ENCODE peak calls at places on chromosome 5, in eight cellular contexts. N is Caco-2, S is GM06990, V is AG09319, W is astrocyte of the spinal cord, M is brain microvascular endothelial cell, R is ovary, B is BE2C. D is an unnamed sample.

GRCh38 chr5:98499892-98500291 is 273.6 kb upstream of the RGMB start:
- DNase-seq in S (no peak), N (no peak), R (no peak), B (no peak), W (no peak), V (no peak), M (no peak), D (no peak)

GRCh38 chr5:96318569-96319100 is 114.4 kb downstream of the PCSK1 start:
- DNase-seq in M (no peak), S (no peak), R (no peak), V (no peak), W (no peak), B (no peak), N (no peak), D (no peak)

GRCh38 chr5:21688655-21689054 is 1164.5 kb downstream of the CDH12 start:
- DNase-seq in M (no peak), V (no peak), N (no peak), R (no peak), B (no peak), S (no peak), W (no peak), D (no peak)

GRCh38 chr5:59547731-59548130 is 345.8 kb downstream of the PDE4D start:
- DNase-seq in B (no peak), W (no peak), R (no peak), M (peak), N (no peak), S (no peak), V (no peak), D (no peak)

GRCh38 chr5:130652178-130652577 is 512.9 kb downstream of the HINT1 start:
- DNase-seq in V (no peak), S (no peak), B (no peak), M (peak), W (peak), N (no peak), R (no peak), D (no peak)

GRCh38 chr5:3237276-3237868 is 358.3 kb upstream of the IRX1 start:
- DNase-seq in B (no peak), V (no peak), W (no peak), M (no peak), N (no peak), R (no peak), S (no peak), D (no peak)

GRCh38 chr5:116465411-116465810 is 109.2 kb downstream of the SEMA6A start:
- DNase-seq in W (no peak), B (no peak), N (no peak), M (no peak), S (no peak), R (no peak), V (no peak), D (no peak)

GRCh38 chr5:41858890-41859289 is 11.3 kb downstream of the OXCT1 start:
- DNase-seq in N (no peak), W (no peak), R (no peak), M (no peak), V (no peak), B (no peak), S (no peak), D (no peak)

GRCh38 chr5:45162974-45163373 is 354.2 kb downstream of the MRPS30 start:
- DNase-seq in M (no peak), R (no peak), V (no peak), S (no peak), W (no peak), B (peak), N (no peak), D (no peak)

GRCh38 chr5:172758077-172758835 is 12.7 kb downstream of the DUSP1 start:
- DNase-seq in V (peak), N (no peak), M (peak), B (no peak), W (peak), S (no peak), R (no peak), D (peak)

GRCh38 chr5:180101451-180102105 is 30.0 kb upstream of the RNF130 start:
- DNase-seq in S (no peak), W (no peak), N (no peak), V (no peak), M (no peak), B (no peak), R (no peak), D (no peak)

GRCh38 chr5:45277860-45278259 is 418.3 kb downstream of the HCN1 start:
- DNase-seq in R (no peak), W (no peak), S (no peak), M (no peak), B (no peak), N (no peak), V (no peak), D (no peak)

GRCh38 chr5:112420111-112420864 is 1.2 kb upstream of the EPB41L4A start:
- DNase-seq in S (peak), B (peak), W (peak), N (peak), M (peak), V (no peak), R (peak), D (peak)

GRCh38 chr5:147216552-147217154 is 18.2 kb upstream of the STK32A start:
- DNase-seq in N (peak), S (no peak), V (no peak), W (peak), B (no peak), R (no peak), M (no peak), D (no peak)

GRCh38 chr5:143347698-143348344 is 55.7 kb downstream of the NR3C1 start:
- DNase-seq in M (no peak), S (no peak), W (no peak), R (no peak), B (no peak), V (no peak), N (no peak), D (no peak)

GRCh38 chr5:103258957-103259704 is 568 bp downstream of the MACIR start:
- DNase-seq in S (peak), M (peak), B (peak), V (no peak), W (peak), N (peak), R (peak), D (peak)

GRCh38 chr5:113162770-113163169 is 186.2 kb downstream of the DCP2 start:
- DNase-seq in R (no peak), N (no peak), B (no peak), M (no peak), S (no peak), V (no peak), W (peak), D (peak)

GRCh38 chr5:72443883-72444282 is 63.3 kb downstream of the ZNF366 start:
- DNase-seq in M (no peak), B (no peak), V (no peak), R (no peak), N (no peak), W (no peak), S (no peak), D (no peak)

GRCh38 chr5:40227366-40227765 is 452.3 kb upstream of the PTGER4 start:
- DNase-seq in V (no peak), S (no peak), B (no peak), M (no peak), W (peak), N (no peak), R (no peak), D (no peak)

GRCh38 chr5:59496524-59497134 is 396.9 kb downstream of the PDE4D start:
- DNase-seq in B (peak), V (no peak), S (peak), N (peak), M (no peak), W (no peak), R (no peak), D (peak)

GRCh38 chr5:172356047-172356446 is 72.5 kb upstream of the UBTD2 start:
- DNase-seq in R (no peak), S (no peak), N (no peak), V (no peak), W (no peak), B (no peak), M (no peak), D (no peak)

GRCh38 chr5:126368239-126368812 is 54.9 kb upstream of the GRAMD2B start:
- DNase-seq in B (no peak), N (peak), V (no peak), S (no peak), M (no peak), R (no peak), W (no peak), D (peak)

GRCh38 chr5:54273715-54274114 is 36.7 kb downstream of the ARL15 start:
- DNase-seq in S (no peak), W (no peak), M (no peak), R (no peak), N (peak), B (no peak), V (no peak), D (no peak)

GRCh38 chr5:61010759-61011460 is 65.9 kb downstream of the NDUFAF2 start:
- DNase-seq in R (no peak), W (no peak), M (no peak), V (no peak), N (peak), B (no peak), S (no peak), D (no peak)

GRCh38 chr5:95124101-95124500 is 160.8 kb downstream of the MCTP1 start:
- DNase-seq in M (no peak), W (no peak), N (no peak), B (no peak), R (no peak), S (no peak), V (no peak), D (no peak)
- TF ChIP-seq CTCF in M (no peak), W (no peak), N (no peak), B (no peak), R (no peak), S (no peak), V (no peak), D (no peak)

GRCh38 chr5:104755806-104756205 is 1193.2 kb upstream of the NUDT12 start:
- DNase-seq in R (no peak), V (no peak), S (no peak), B (no peak), W (no peak), N (no peak), M (no peak), D (no peak)

GRCh38 chr5:104754311-104754995 is 1191.9 kb upstream of the NUDT12 start:
- DNase-seq in B (no peak), V (no peak), N (no peak), S (no peak), W (no peak), M (no peak), R (no peak), D (no peak)

GRCh38 chr5:104751969-104752368 is 1189.4 kb upstream of the NUDT12 start:
- DNase-seq in R (no peak), W (no peak), V (no peak), B (no peak), M (peak), N (no peak), S (no peak), D (no peak)

GRCh38 chr5:104763163-104763562 is 1200.6 kb upstream of the NUDT12 start:
- DNase-seq in N (no peak), B (no peak), M (no peak), V (no peak), S (no peak), W (no peak), R (no peak), D (no peak)

GRCh38 chr5:104757915-104758314 is 1195.3 kb upstream of the NUDT12 start:
- DNase-seq in R (no peak), V (no peak), S (no peak), W (no peak), N (no peak), B (no peak), M (no peak), D (no peak)
- TF ChIP-seq CTCF in R (no peak), V (no peak), S (no peak), W (no peak), N (no peak), B (no peak), M (no peak), D (no peak)

GRCh38 chr5:133736512-133736911 is 124.2 kb upstream of the FSTL4 start:
- DNase-seq in M (no peak), R (no peak), B (no peak), W (no peak), S (no peak), N (no peak), V (no peak), D (no peak)
- TF ChIP-seq CTCF in M (no peak), R (no peak), B (no peak), W (no peak), S (no peak), N (no peak), V (no peak), D (no peak)

DNA sequence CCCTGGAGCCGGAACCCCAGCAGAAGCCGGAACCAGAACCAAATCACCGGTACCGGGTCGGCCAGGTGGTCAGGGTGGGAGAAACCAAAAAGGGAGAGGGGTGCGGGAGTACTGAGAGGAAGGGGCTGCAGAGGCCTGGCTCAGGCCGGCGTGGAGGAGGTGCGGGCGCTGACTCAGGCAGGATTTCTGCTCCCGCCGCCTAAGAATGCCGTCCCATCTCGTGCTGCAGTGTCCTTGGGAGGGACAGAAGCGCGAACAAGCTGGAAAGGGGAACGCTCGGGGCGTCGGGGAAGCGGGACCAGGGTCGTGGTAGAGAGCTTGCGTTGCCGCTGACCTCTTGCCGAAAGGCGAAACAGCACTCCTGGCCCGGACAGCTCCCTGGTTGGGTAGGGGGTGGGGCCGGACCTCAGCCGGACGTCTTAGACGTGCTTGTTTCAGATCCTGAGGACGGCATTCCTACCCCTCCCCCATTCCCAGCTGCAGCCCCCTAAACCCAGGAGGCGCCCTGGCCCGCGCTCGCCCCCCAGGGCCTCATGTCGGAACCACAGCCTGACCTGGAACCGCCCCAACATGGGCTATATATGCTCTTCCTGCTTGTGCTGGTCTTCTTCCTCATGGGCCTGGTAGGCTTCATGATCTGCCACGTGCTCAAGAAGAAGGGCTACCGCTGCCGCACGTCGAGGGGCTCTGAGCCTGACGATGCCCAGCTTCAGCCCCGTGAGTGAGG is 1.1 kb downstream of the RELL2 start:
- DNase-seq in V (no peak), W (peak), M (peak), R (peak), B (peak), N (peak), S (peak), D (peak)
- TF ChIP-seq CTCF in V (peak), W (peak), M (peak), R (no peak), B (peak), N (peak), S (peak), D (peak)

DNA sequence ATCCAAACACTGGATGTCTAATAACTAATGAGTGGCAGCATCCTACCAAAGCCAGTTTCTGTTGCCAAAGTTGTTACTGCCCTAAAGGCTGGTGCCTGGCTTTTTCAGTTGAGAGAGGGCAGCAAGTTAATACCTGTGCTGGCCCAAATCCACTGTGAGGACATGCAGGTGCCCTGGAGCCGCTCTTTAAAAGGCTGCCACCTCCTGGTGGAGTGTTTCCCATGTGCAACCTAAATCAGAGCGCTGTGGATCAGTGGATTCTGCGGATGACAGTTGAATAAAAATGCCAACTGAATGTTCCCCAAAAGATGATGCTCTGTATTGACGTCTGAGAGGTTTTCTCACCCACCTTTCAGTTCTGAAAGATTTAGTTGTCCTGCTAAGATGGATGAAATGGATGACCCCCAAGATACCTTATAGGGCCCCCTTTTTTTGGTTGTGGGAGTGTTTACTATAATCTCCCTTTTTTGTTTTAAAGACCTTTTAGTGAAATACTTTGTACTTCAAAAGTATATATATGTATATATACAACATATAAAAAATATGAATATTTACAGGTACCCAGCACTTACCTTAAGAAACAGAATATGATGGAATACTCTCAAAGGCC is 146.4 kb downstream of the EGFLAM start:
- DNase-seq in S (no peak), N (peak), V (no peak), W (no peak), R (no peak), B (no peak), M (no peak), D (peak)
- TF ChIP-seq CTCF in S (peak), N (peak), V (no peak), W (no peak), R (no peak), B (peak), M (peak), D (peak)

DNA sequence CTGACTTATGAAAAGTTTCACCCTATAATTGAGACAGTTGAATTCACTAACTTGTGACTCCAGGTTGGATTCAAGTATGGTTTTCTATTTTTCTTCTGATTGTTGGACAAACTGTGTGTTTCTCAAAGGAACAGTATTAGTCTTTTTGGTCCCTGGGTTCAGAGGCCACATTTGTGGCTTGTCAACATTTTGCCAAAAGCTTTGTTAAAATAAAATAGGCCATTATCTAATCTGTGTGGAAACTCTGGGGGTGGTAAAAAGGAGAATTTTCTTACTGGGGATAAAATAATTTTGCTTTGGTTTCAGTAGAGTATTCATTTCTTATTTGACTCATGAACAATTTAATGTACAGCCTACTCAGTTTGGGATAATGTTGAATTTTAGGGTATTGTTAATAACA is 166.3 kb downstream of the TMEM167A start:
- DNase-seq in V (no peak), R (no peak), M (no peak), B (no peak), W (no peak), N (no peak), S (no peak), D (no peak)
- TF ChIP-seq CTCF in V (no peak), R (no peak), M (no peak), B (no peak), W (no peak), N (no peak), S (no peak), D (no peak)

GRCh38 chr5:81898403-81898802 is 73.4 kb upstream of the ATG10 start:
- DNase-seq in S (no peak), B (no peak), R (no peak), M (no peak), N (no peak), W (no peak), V (no peak), D (no peak)
- TF ChIP-seq CTCF in S (no peak), B (no peak), R (no peak), M (no peak), N (no peak), W (no peak), V (no peak), D (no peak)

D was measured in Calu3.